ENCODE peak calls at places on chromosomes 16 and 17, in nine cellular contexts. N is ascending aorta; Z is HTR-8/SVneo; Q is GM10248; C is C1 segment of cervical spinal cord; D is stimulated activated CD4-positive, alpha-beta T cell treated with anti-CD3 and anti-CD28 coated beads, Interleukin-4, amount 100 ng/mL, for 4 hours; K is NCI-H2081; H is fibroblast of the aortic adventitia; A is mesendoderm. O is an unnamed sample.

GRCh38 chr17:77959926-77960521 is 1.5 kb downstream of the TNRC6C start:
- DNase-seq in Q (no peak), N (no peak), D (no peak), K (peak; percentile 44), H (peak; percentile 58), C (peak; percentile 33), Z (no peak), A (peak; percentile 51), O (no peak)

GRCh38 chr17:57987582-57988300 is at the start of gene VEZF1:
- DNase-seq in A (peak; percentile 76), N (peak; percentile 85), D (peak; percentile 67), K (peak; percentile 92), H (peak; percentile 44), Q (peak; percentile 86), C (peak; percentile 79), Z (peak; percentile 70), O (peak; percentile 92)

GRCh38 chr17:72193395-72194106 is 72.7 kb downstream of the SOX9 start:
- DNase-seq in C (no peak), N (peak; percentile 69), H (peak; percentile 50), A (no peak), Q (no peak), D (no peak), Z (no peak), K (no peak), O (no peak)

GRCh38 chr17:7486181-7486580 is 2.0 kb downstream of the POLR2A start:
- DNase-seq in C (no peak), Z (no peak), K (no peak), D (no peak), Q (no peak), N (no peak), H (peak; percentile 49), A (no peak), O (no peak)

GRCh38 chr17:55783684-55784245 is 32.9 kb downstream of the PCTP start:
- DNase-seq in Q (no peak), D (no peak), A (peak; percentile 68), C (no peak), Z (no peak), H (peak; percentile 18), N (peak; percentile 76), K (no peak), O (peak; percentile 93)

GRCh38 chr17:67165201-67165600 is 79.8 kb downstream of the HELZ start:
- DNase-seq in D (no peak), N (no peak), A (no peak), Z (no peak), K (no peak), Q (no peak), C (no peak), H (peak; percentile 4), O (no peak)

GRCh38 chr16:67006930-67007658 is 18.7 kb downstream of the CES4A start:
- DNase-seq in C (no peak), A (no peak), K (no peak), Q (no peak), N (no peak), H (no peak), D (no peak), Z (no peak), O (no peak)

GRCh38 chr17:49557204-49558024 is 18.3 kb upstream of the NXPH3 start:
- DNase-seq in A (peak; percentile 79), C (peak; percentile 67), Z (peak; percentile 74), N (peak; percentile 60), H (peak; percentile 50), D (peak; percentile 24), K (peak; percentile 78), Q (peak; percentile 64), O (peak; percentile 56)

GRCh38 chr17:74133726-74134125 is 69.8 kb upstream of the RPL38 start:
- DNase-seq in A (no peak), N (peak; percentile 21), H (no peak), Q (no peak), K (no peak), Z (no peak), D (no peak), C (no peak), O (no peak)

GRCh38 chr16:17231972-17232371 is 238.8 kb downstream of the XYLT1 start:
- DNase-seq in C (no peak), Q (no peak), N (no peak), K (no peak), H (no peak), D (no peak), A (no peak), Z (no peak), O (no peak)

GRCh38 chr17:14744716-14745115 is 443.8 kb downstream of the HS3ST3B1 start:
- DNase-seq in Z (no peak), C (no peak), K (no peak), D (no peak), A (no peak), N (no peak), H (no peak), Q (no peak), O (no peak)

GRCh38 chr16:58515125-58515870 is at the start of gene SETD6:
- DNase-seq in Z (peak; percentile 53), C (peak; percentile 82), N (peak; percentile 92), D (peak; percentile 63), Q (peak; percentile 87), A (peak; percentile 92), H (peak; percentile 86), K (peak; percentile 76), O (peak; percentile 95)

GRCh38 chr16:67674851-67675578 is 8.4 kb downstream of the C16orf86 start:
- DNase-seq in Z (no peak), A (no peak), Q (no peak), H (no peak), K (peak; percentile 2), C (peak; percentile 44), N (no peak), D (no peak), O (no peak)

GRCh38 chr16:57651344-57652333 is 16.5 kb upstream of the ADGRG3 start:
- DNase-seq in Q (no peak), N (no peak), K (no peak), H (no peak), Z (no peak), D (no peak), C (no peak), A (peak; percentile 50), O (no peak)

GRCh38 chr17:63138713-63139112 is 172.7 kb downstream of the TANC2 start:
- DNase-seq in H (no peak), K (no peak), Q (no peak), Z (no peak), A (no peak), N (no peak), D (no peak), C (no peak), O (no peak)

GRCh38 chr16:16095646-16096045 is 127.6 kb downstream of the ABCC6 start:
- DNase-seq in A (no peak), K (no peak), C (no peak), H (peak; percentile 14), Q (no peak), Z (no peak), D (no peak), N (no peak), O (no peak)

GRCh38 chr17:80141463-80142165 is 5.3 kb downstream of the EIF4A3 start:
- DNase-seq in H (no peak), D (no peak), C (no peak), Q (no peak), Z (no peak), A (no peak), K (no peak), N (no peak), O (no peak)

GRCh38 chr17:80761421-80761871 is 216.8 kb downstream of the RPTOR start:
- DNase-seq in A (no peak), Z (peak; percentile 82), K (peak; percentile 81), D (peak; percentile 87), N (peak; percentile 4), C (no peak), Q (no peak), H (peak; percentile 71), O (no peak)

GRCh38 chr16:1640261-1640956 is 28.2 kb downstream of the CRAMP1 start:
- DNase-seq in N (no peak), Q (no peak), H (no peak), C (peak; percentile 32), K (no peak), D (no peak), Z (no peak), A (no peak), O (no peak)

GRCh38 chr16:2776500-2777139 is 460 bp downstream of the ELOB start:
- DNase-seq in C (no peak), Z (no peak), K (no peak), A (peak; percentile 34), D (peak; percentile 14), H (no peak), N (no peak), Q (no peak), O (no peak)

GRCh38 chr17:15941781-15942180 is 3.1 kb upstream of the ADORA2B start:
- DNase-seq in K (no peak), A (no peak), Q (no peak), H (no peak), N (no peak), D (no peak), Z (no peak), C (no peak), O (no peak)